ENCODE peak calls at places on chromosome 3, in seven cellular contexts. One of them, this sample, is unnamed.

GRCh38 chr3:133895208-133896001 is at the start of gene RAB6B:
- DNase-seq in NCI-H510A treated with DMSO at 0.1 percent for 48 hours: no peak
- DNase-seq in NCI-H1092 treated with DMSO at 0.1 percent for 48 hours: peak; percentile 36
- DNase-seq in neural crest cell: peak; percentile 45
- DNase-seq in stimulated activated CD8-positive, alpha-beta memory T cell treated with anti-CD3 and anti-CD28 coated beads, Interleukin-15, amount 100 ng/mL, for 24 hours: no peak
- DNase-seq in NCI-H146: peak; percentile 80
- DNase-seq in NCI-H1105: peak; percentile 69
- DNase-seq in this sample: no peak

GRCh38 chr3:183375787-183376186 is 52.6 kb downstream of the MCF2L2 start:
- DNase-seq in NCI-H510A treated with DMSO at 0.1 percent for 48 hours: no peak
- DNase-seq in neural crest cell: no peak
- DNase-seq in stimulated activated CD8-positive, alpha-beta memory T cell treated with anti-CD3 and anti-CD28 coated beads, Interleukin-15, amount 100 ng/mL, for 24 hours: no peak
- DNase-seq in NCI-H1092 treated with DMSO at 0.1 percent for 48 hours: no peak
- DNase-seq in NCI-H146: no peak
- DNase-seq in NCI-H1105: no peak
- DNase-seq in this sample: no peak

GRCh38 chr3:149009732-149010131 is 18.4 kb downstream of the GYG1 start:
- DNase-seq in NCI-H510A treated with DMSO at 0.1 percent for 48 hours: no peak
- DNase-seq in NCI-H1105: no peak
- DNase-seq in NCI-H146: no peak
- DNase-seq in stimulated activated CD8-positive, alpha-beta memory T cell treated with anti-CD3 and anti-CD28 coated beads, Interleukin-15, amount 100 ng/mL, for 24 hours: no peak
- DNase-seq in neural crest cell: no peak
- DNase-seq in NCI-H1092 treated with DMSO at 0.1 percent for 48 hours: no peak
- DNase-seq in this sample: no peak

GRCh38 chr3:184773341-184774186 is 38.4 kb upstream of the VPS8 start:
- DNase-seq in NCI-H1092 treated with DMSO at 0.1 percent for 48 hours: no peak
- DNase-seq in stimulated activated CD8-positive, alpha-beta memory T cell treated with anti-CD3 and anti-CD28 coated beads, Interleukin-15, amount 100 ng/mL, for 24 hours: no peak
- DNase-seq in NCI-H510A treated with DMSO at 0.1 percent for 48 hours: no peak
- DNase-seq in neural crest cell: no peak
- DNase-seq in NCI-H1105: no peak
- DNase-seq in NCI-H146: no peak
- DNase-seq in this sample: no peak

GRCh38 chr3:49199244-49199899 is 28.0 kb downstream of the KLHDC8B start:
- DNase-seq in NCI-H510A treated with DMSO at 0.1 percent for 48 hours: no peak
- DNase-seq in stimulated activated CD8-positive, alpha-beta memory T cell treated with anti-CD3 and anti-CD28 coated beads, Interleukin-15, amount 100 ng/mL, for 24 hours: no peak
- DNase-seq in NCI-H1092 treated with DMSO at 0.1 percent for 48 hours: no peak
- DNase-seq in NCI-H1105: no peak
- DNase-seq in neural crest cell: no peak
- DNase-seq in NCI-H146: no peak
- DNase-seq in this sample: peak; percentile 81

GRCh38 chr3:141523615-141524375 is 37.0 kb downstream of the RASA2 start:
- DNase-seq in NCI-H146: no peak
- DNase-seq in stimulated activated CD8-positive, alpha-beta memory T cell treated with anti-CD3 and anti-CD28 coated beads, Interleukin-15, amount 100 ng/mL, for 24 hours: no peak
- DNase-seq in NCI-H1092 treated with DMSO at 0.1 percent for 48 hours: no peak
- DNase-seq in NCI-H1105: no peak
- DNase-seq in neural crest cell: no peak
- DNase-seq in NCI-H510A treated with DMSO at 0.1 percent for 48 hours: no peak
- DNase-seq in this sample: no peak

GRCh38 chr3:159796744-159797143 is 191.9 kb upstream of the IL12A start:
- DNase-seq in NCI-H1105: no peak
- DNase-seq in NCI-H510A treated with DMSO at 0.1 percent for 48 hours: no peak
- DNase-seq in neural crest cell: no peak
- DNase-seq in stimulated activated CD8-positive, alpha-beta memory T cell treated with anti-CD3 and anti-CD28 coated beads, Interleukin-15, amount 100 ng/mL, for 24 hours: no peak
- DNase-seq in NCI-H146: no peak
- DNase-seq in NCI-H1092 treated with DMSO at 0.1 percent for 48 hours: no peak
- DNase-seq in this sample: no peak

GRCh38 chr3:124281453-124282316 is 289.8 kb upstream of the ROPN1 start:
- DNase-seq in NCI-H510A treated with DMSO at 0.1 percent for 48 hours: peak; percentile 49
- DNase-seq in neural crest cell: no peak
- DNase-seq in stimulated activated CD8-positive, alpha-beta memory T cell treated with anti-CD3 and anti-CD28 coated beads, Interleukin-15, amount 100 ng/mL, for 24 hours: no peak
- DNase-seq in NCI-H1105: peak; percentile 41
- DNase-seq in NCI-H1092 treated with DMSO at 0.1 percent for 48 hours: peak; percentile 54
- DNase-seq in NCI-H146: peak; percentile 58
- DNase-seq in this sample: peak; percentile 36

GRCh38 chr3:172208586-172209332 is 169.4 kb downstream of the FNDC3B start:
- DNase-seq in NCI-H146: no peak
- DNase-seq in stimulated activated CD8-positive, alpha-beta memory T cell treated with anti-CD3 and anti-CD28 coated beads, Interleukin-15, amount 100 ng/mL, for 24 hours: no peak
- DNase-seq in neural crest cell: no peak
- DNase-seq in NCI-H1092 treated with DMSO at 0.1 percent for 48 hours: no peak
- DNase-seq in NCI-H1105: no peak
- DNase-seq in NCI-H510A treated with DMSO at 0.1 percent for 48 hours: no peak
- DNase-seq in this sample: no peak

GRCh38 chr3:50155491-50155878 is 361 bp downstream of the SEMA3F start:
- DNase-seq in NCI-H1105: no peak
- DNase-seq in stimulated activated CD8-positive, alpha-beta memory T cell treated with anti-CD3 and anti-CD28 coated beads, Interleukin-15, amount 100 ng/mL, for 24 hours: no peak
- DNase-seq in NCI-H510A treated with DMSO at 0.1 percent for 48 hours: no peak
- DNase-seq in neural crest cell: no peak
- DNase-seq in NCI-H146: no peak
- DNase-seq in NCI-H1092 treated with DMSO at 0.1 percent for 48 hours: no peak
- DNase-seq in this sample: no peak

GRCh38 chr3:76474632-76475031 is 565.3 kb upstream of the ROBO2 start:
- DNase-seq in stimulated activated CD8-positive, alpha-beta memory T cell treated with anti-CD3 and anti-CD28 coated beads, Interleukin-15, amount 100 ng/mL, for 24 hours: no peak
- DNase-seq in NCI-H1092 treated with DMSO at 0.1 percent for 48 hours: no peak
- DNase-seq in NCI-H1105: no peak
- DNase-seq in neural crest cell: no peak
- DNase-seq in NCI-H510A treated with DMSO at 0.1 percent for 48 hours: no peak
- DNase-seq in NCI-H146: no peak
- DNase-seq in this sample: no peak

GRCh38 chr3:19146685-19147650 is 1.3 kb upstream of the KCNH8 start:
- DNase-seq in NCI-H1092 treated with DMSO at 0.1 percent for 48 hours: peak; percentile 47
- DNase-seq in NCI-H1105: peak; percentile 83
- DNase-seq in NCI-H510A treated with DMSO at 0.1 percent for 48 hours: peak; percentile 81
- DNase-seq in NCI-H146: peak; percentile 95
- DNase-seq in stimulated activated CD8-positive, alpha-beta memory T cell treated with anti-CD3 and anti-CD28 coated beads, Interleukin-15, amount 100 ng/mL, for 24 hours: peak; percentile 21
- DNase-seq in neural crest cell: peak; percentile 79
- DNase-seq in this sample: peak; percentile 35

GRCh38 chr3:111714305-111714704 is 119.2 kb upstream of the ZBED2 start:
- DNase-seq in NCI-H510A treated with DMSO at 0.1 percent for 48 hours: no peak
- DNase-seq in neural crest cell: no peak
- DNase-seq in NCI-H146: no peak
- DNase-seq in NCI-H1092 treated with DMSO at 0.1 percent for 48 hours: no peak
- DNase-seq in NCI-H1105: no peak
- DNase-seq in stimulated activated CD8-positive, alpha-beta memory T cell treated with anti-CD3 and anti-CD28 coated beads, Interleukin-15, amount 100 ng/mL, for 24 hours: no peak
- DNase-seq in this sample: no peak